ENCODE peak calls at places on chromosomes 4 and X, in seven cellular contexts. K, C, A, U, O, W and S are unnamed samples.

GRCh38 chr4:147865926-147866325 is 134.0 kb downstream of the ARHGAP10 start:
- DNase-seq in U (peak; percentile 43), O (no peak), K (no peak), C (peak; percentile 60), A (peak; percentile 34), W (no peak), S (no peak)

GRCh38 chrX:12885508-12885907 is 18.6 kb downstream of the TLR7 start:
- DNase-seq in U (no peak), A (no peak), K (no peak), C (no peak), W (no peak), O (no peak), S (no peak)

GRCh38 chr4:149825336-149825735 is 9.7 kb upstream of the IQCM start:
- DNase-seq in C (no peak), O (no peak), A (no peak), W (no peak), U (no peak), K (no peak), S (no peak)

GRCh38 chr4:17786567-17786966 is 5.1 kb upstream of the FAM184B start:
- DNase-seq in U (no peak), A (no peak), W (no peak), O (no peak), K (no peak), C (no peak), S (no peak)

GRCh38 chr4:169163495-169163894 is 107.3 kb downstream of the SH3RF1 start:
- DNase-seq in K (no peak), C (no peak), A (no peak), O (no peak), U (no peak), W (no peak), S (no peak)

GRCh38 chr4:6198278-6198677 is 2.1 kb downstream of the JAKMIP1 start:
- DNase-seq in C (no peak), W (no peak), O (no peak), K (no peak), A (no peak), U (no peak), S (no peak)

GRCh38 chr4:36348403-36348938 is 67.1 kb downstream of the DTHD1 start:
- DNase-seq in O (peak; percentile 21), U (no peak), K (no peak), A (no peak), C (no peak), W (no peak), S (no peak)

GRCh38 chr4:117560329-117560728 is 474.0 kb upstream of the NDST3 start:
- DNase-seq in O (no peak), U (peak; percentile 1), W (no peak), K (no peak), C (no peak), A (peak; percentile 53), S (no peak)

GRCh38 chrX:134622056-134622812 is 36.0 kb downstream of the PLAC1 start:
- DNase-seq in W (no peak), O (peak; percentile 40), U (peak; percentile 86), C (peak; percentile 76), K (peak; percentile 15), A (peak; percentile 86), S (no peak)

GRCh38 chr4:83358410-83358809 is 23.8 kb upstream of the HPSE start:
- DNase-seq in O (peak; percentile 37), W (no peak), U (peak; percentile 85), A (peak; percentile 44), C (peak; percentile 42), K (no peak), S (no peak)

GRCh38 chr4:2484993-2485392 is 16.1 kb downstream of the RNF4 start:
- DNase-seq in A (no peak), W (peak; percentile 85), O (peak; percentile 27), U (peak; percentile 32), C (no peak), K (peak; percentile 53), S (peak; percentile 97)

GRCh38 chrX:135484636-135485289 is 35.7 kb upstream of the INTS6L start:
- DNase-seq in O (peak; percentile 45), U (peak; percentile 68), A (peak; percentile 67), K (peak; percentile 14), C (peak; percentile 33), W (no peak), S (peak; percentile 27)

GRCh38 chrX:66049056-66049455 is 9.2 kb upstream of the VSIG4 start:
- DNase-seq in W (no peak), U (no peak), K (no peak), O (no peak), A (no peak), C (no peak), S (no peak)

GRCh38 chrX:19571708-19572107 is 56.4 kb upstream of the MAP3K15 start:
- DNase-seq in U (no peak), A (no peak), W (no peak), K (no peak), C (no peak), O (no peak), S (no peak)

GRCh38 chrX:38800981-38801845 is at the start of gene MID1IP1:
- DNase-seq in O (peak; percentile 93), U (peak; percentile 93), K (peak; percentile 92), A (peak; percentile 93), W (peak; percentile 92), C (peak; percentile 91), S (peak; percentile 77)

GRCh38 chr4:73438582-73439215 is 2.7 kb downstream of the AFP start:
- DNase-seq in U (no peak), O (no peak), C (peak; percentile 27), W (no peak), A (no peak), K (no peak), S (no peak)

GRCh38 chrX:11952176-11952720 is 186.0 kb upstream of the FRMPD4 start:
- DNase-seq in A (no peak), U (peak; percentile 54), O (no peak), K (no peak), C (peak; percentile 41), W (no peak), S (no peak)

GRCh38 chr4:150140774-150141400 is 62.6 kb downstream of the DCLK2 start:
- DNase-seq in K (no peak), O (no peak), U (peak; percentile 68), W (no peak), A (peak; percentile 80), C (peak; percentile 36), S (no peak)

GRCh38 chr4:188484256-188484655 is 345.0 kb downstream of the TRIML1 start:
- DNase-seq in A (no peak), K (no peak), O (no peak), W (no peak), U (no peak), C (no peak), S (no peak)

DNA sequence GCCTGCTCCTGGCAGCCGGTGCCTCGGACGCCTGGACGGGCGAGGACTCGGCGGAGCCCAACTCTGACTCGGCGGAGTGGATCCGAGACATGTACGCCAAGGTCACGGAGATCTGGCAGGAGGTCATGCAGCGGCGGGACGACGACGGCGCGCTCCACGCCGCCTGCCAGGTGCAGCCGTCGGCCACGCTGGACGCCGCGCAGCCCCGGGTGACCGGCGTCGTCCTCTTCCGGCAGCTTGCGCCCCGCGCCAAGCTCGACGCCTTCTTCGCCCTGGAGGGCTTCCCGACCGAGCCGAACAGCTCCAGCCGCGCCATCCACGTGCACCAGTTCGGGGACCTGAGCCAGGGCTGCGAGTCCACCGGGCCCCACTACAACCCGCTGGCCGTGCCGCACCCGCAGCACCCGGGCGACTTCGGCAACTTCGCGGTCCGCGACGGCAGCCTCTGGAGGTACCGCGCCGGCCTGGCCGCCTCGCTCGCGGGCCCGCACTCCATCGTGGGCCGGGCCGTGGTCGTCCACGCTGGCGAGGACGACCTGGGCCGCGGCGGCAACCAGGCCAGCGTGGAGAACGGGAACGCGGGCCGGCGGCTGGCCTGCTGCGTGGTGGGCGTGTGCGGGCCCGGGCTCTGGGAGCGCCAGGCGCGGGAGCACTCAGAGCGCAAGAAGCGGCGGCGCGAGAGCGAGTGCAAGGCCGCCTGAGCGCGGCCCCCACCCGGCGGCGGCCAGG is 4.3 kb downstream of the SOD3 start:
- DNase-seq in K (no peak), O (no peak), W (no peak), C (no peak), A (no peak), U (no peak), S (no peak)
- H3K4me3 ChIP-seq in K (no peak overlapping the region), O (no peak overlapping the region), W (no peak overlapping the region), C (peak overlapping the region; percentile 37), A (no peak overlapping the region), U (no peak overlapping the region), S (no peak overlapping the region)

DNA sequence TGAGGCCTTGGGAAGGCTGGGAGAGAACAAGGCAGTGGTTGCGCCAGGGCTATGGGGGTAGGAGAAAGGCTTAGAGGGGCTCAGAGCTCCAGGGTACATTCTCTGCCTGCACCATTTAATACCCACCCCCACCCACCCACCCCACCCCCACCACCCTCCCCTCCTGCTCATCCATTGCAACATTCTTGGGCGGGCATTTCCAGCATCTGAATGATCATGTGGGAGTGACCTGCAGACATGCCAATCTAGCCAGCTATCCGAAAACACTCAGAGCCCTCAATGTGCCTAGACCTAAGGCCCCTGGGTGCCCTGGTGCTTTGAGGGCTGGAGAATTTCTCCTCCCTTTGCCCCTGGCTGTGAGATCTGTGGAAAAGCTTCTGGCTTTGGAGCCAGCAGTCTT is 3.1 kb downstream of the SLC34A2 start:
- DNase-seq in W (no peak), K (no peak), C (no peak), U (no peak), A (no peak), O (no peak), S (no peak)
- H3K4me3 ChIP-seq in W (no peak overlapping the region), K (no peak overlapping the region), C (no peak overlapping the region), U (no peak overlapping the region), A (no peak overlapping the region), O (no peak overlapping the region), S (no peak overlapping the region)

GRCh38 chr4:108172231-108172779 is 3.6 kb upstream of the LEF1 start:
- DNase-seq in C (no peak), A (peak; percentile 29), U (no peak), O (peak; percentile 76), W (peak; percentile 26), K (peak; percentile 36), S (no peak)

GRCh38 chr4:108172780-108173598 is 4.3 kb upstream of the LEF1 start:
- DNase-seq in U (peak; percentile 26), O (peak; percentile 82), K (peak; percentile 70), W (peak; percentile 50), C (no peak), A (peak; percentile 69), S (no peak)

GRCh38 chr4:108173599-108174057 is 4.9 kb upstream of the LEF1 start:
- DNase-seq in A (no peak), U (no peak), K (no peak), C (no peak), W (no peak), O (no peak), S (no peak)

GRCh38 chr4:108170729-108171540 is 2.2 kb upstream of the LEF1 start:
- DNase-seq in K (no peak), A (no peak), W (no peak), O (no peak), U (no peak), C (no peak), S (no peak)

GRCh38 chr4:108171541-108172230 is 3.0 kb upstream of the LEF1 start:
- DNase-seq in O (no peak), C (no peak), K (peak; percentile 16), W (no peak), U (no peak), A (no peak), S (no peak)
- H3K4me3 ChIP-seq in O (no peak overlapping the region), C (peak overlapping the region; percentile 65), K (no peak overlapping the region), W (no peak overlapping the region), U (no peak overlapping the region), A (no peak overlapping the region), S (no peak overlapping the region)

DNA sequence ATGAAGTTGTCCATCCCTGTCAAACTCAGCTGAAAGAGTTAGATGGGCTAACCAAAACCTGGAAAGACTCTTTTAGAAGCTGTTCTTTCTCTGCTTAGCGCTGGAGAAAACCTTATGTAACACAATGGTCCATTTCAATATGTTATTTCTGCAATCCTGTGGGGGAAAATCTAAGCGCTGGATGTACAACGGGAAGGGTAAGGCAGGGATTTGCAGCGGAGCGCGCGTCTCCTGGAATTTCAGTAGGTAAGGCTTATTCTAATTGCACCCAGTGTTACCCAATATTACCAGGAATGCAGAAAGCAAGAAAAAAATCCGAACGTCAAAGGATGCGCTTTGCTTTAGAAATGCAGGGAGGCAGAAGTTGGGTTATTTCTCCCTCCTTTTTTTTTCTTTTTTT is 2.0 kb downstream of the HS3ST1 start:
- DNase-seq in O (no peak), U (peak; percentile 47), C (no peak), K (no peak), A (peak; percentile 2), W (no peak), S (no peak)
- H3K4me3 ChIP-seq in O (peak overlapping the region; percentile 77), U (peak overlapping the region; percentile 71), C (no peak overlapping the region), K (no peak overlapping the region), A (no peak overlapping the region), W (no peak overlapping the region), S (no peak overlapping the region)